ENCODE peak calls at places on chromosomes 11 and 22, in ten cellular contexts. G, A, B, S, V, E, L, W, U and Q are unnamed samples.

GRCh38 chr22:20437253-20438065 is at the start of gene SCARF2:
- DNase-seq in G (peak; percentile 73), A (no peak), B (no peak), S (no peak), V (peak; percentile 85), E (no peak), L (peak; percentile 78), W (no peak), U (no peak), Q (peak; percentile 94)

GRCh38 chr11:83056204-83056603 is 15.5 kb downstream of the RAB30 start:
- DNase-seq in G (no peak), A (no peak), B (no peak), S (no peak), V (no peak), E (no peak), L (no peak), W (no peak), U (no peak), Q (no peak)

GRCh38 chr22:19016081-19016480 is 80.0 kb upstream of the PRODH start:
- DNase-seq in G (no peak), A (no peak), B (no peak), S (no peak), V (no peak), E (no peak), L (no peak), W (no peak), U (no peak), Q (no peak)

GRCh38 chr11:34907934-34908593 is 8.1 kb downstream of the APIP start:
- DNase-seq in G (no peak), A (no peak), B (no peak), S (no peak), V (no peak), E (no peak), L (no peak), W (no peak), U (no peak), Q (no peak)

GRCh38 chr11:112881461-112881860 is 79.8 kb upstream of the NCAM1 start:
- DNase-seq in G (no peak), A (no peak), B (no peak), S (peak; percentile 25), V (peak; percentile 80), E (no peak), L (peak; percentile 42), W (no peak), U (no peak), Q (peak; percentile 94)

GRCh38 chr11:33453225-33453624 is 196.0 kb downstream of the HIPK3 start:
- DNase-seq in G (no peak), A (no peak), B (no peak), S (no peak), V (no peak), E (no peak), L (peak; percentile 42), W (peak; percentile 7), U (no peak), Q (no peak)

GRCh38 chr11:95565692-95566091 is 223.9 kb downstream of the FAM76B start:
- DNase-seq in G (no peak), A (no peak), B (no peak), S (no peak), V (no peak), E (no peak), L (no peak), W (no peak), U (no peak), Q (no peak)

GRCh38 chr22:50218996-50219727 is 18.4 kb downstream of the SELENOO start:
- DNase-seq in G (no peak), A (peak; percentile 77), B (no peak), S (no peak), V (no peak), E (no peak), L (peak; percentile 68), W (peak; percentile 48), U (no peak), Q (peak; percentile 95)

GRCh38 chr22:32307055-32307454 is 50.6 kb upstream of the RFPL3 start:
- DNase-seq in G (no peak), A (no peak), B (no peak), S (no peak), V (no peak), E (no peak), L (no peak), W (no peak), U (no peak), Q (no peak)

GRCh38 chr22:49505337-49506009 is 322.2 kb downstream of the BRD1 start:
- DNase-seq in G (no peak), A (no peak), B (no peak), S (no peak), V (no peak), E (no peak), L (no peak), W (no peak), U (no peak), Q (no peak)

GRCh38 chr22:35154937-35155387 is 89.0 kb downstream of the ISX start:
- DNase-seq in G (peak; percentile 78), A (peak; percentile 58), B (peak; percentile 8), S (peak; percentile 20), V (peak; percentile 72), E (no peak), L (peak; percentile 70), W (peak; percentile 49), U (no peak), Q (peak; percentile 77)

GRCh38 chr11:102010776-102011500 is 36.3 kb upstream of the CFAP300 start:
- DNase-seq in G (peak; percentile 55), A (no peak), B (peak; percentile 38), S (peak; percentile 79), V (peak; percentile 42), E (no peak), L (peak; percentile 95), W (peak; percentile 89), U (no peak), Q (peak; percentile 83)

GRCh38 chr11:58179648-58180047 is 9.2 kb upstream of the OR9Q2 start:
- DNase-seq in G (no peak), A (no peak), B (no peak), S (no peak), V (no peak), E (no peak), L (no peak), W (no peak), U (no peak), Q (no peak)

GRCh38 chr11:76742912-76743311 is 40.2 kb upstream of the TSKU start:
- DNase-seq in G (no peak), A (no peak), B (peak; percentile 37), S (no peak), V (no peak), E (no peak), L (peak; percentile 66), W (no peak), U (no peak), Q (no peak)

GRCh38 chr11:12260731-12261521 is 116.4 kb upstream of the PARVA start:
- DNase-seq in G (no peak), A (no peak), B (no peak), S (no peak), V (no peak), E (no peak), L (no peak), W (no peak), U (no peak), Q (no peak)

GRCh38 chr11:70788247-70789022 is 390.1 kb downstream of the CTTN start:
- DNase-seq in G (no peak), A (no peak), B (peak; percentile 62), S (peak; percentile 93), V (no peak), E (no peak), L (peak; percentile 87), W (peak; percentile 94), U (no peak), Q (no peak)

GRCh38 chr11:95140397-95141030 is 50.9 kb downstream of the ENDOD1 start:
- DNase-seq in G (no peak), A (no peak), B (no peak), S (no peak), V (no peak), E (no peak), L (peak; percentile 78), W (peak; percentile 87), U (no peak), Q (no peak)

GRCh38 chr11:69922015-69922595 is 102.9 kb upstream of the FGF3 start:
- DNase-seq in G (no peak), A (no peak), B (no peak), S (no peak), V (no peak), E (peak; percentile 3), L (no peak), W (no peak), U (no peak), Q (peak; percentile 50)

GRCh38 chr11:9716275-9717039 is 52.6 kb downstream of the SWAP70 start:
- DNase-seq in G (no peak), A (no peak), B (no peak), S (no peak), V (no peak), E (no peak), L (peak; percentile 77), W (peak; percentile 68), U (no peak), Q (no peak)

GRCh38 chr11:21785351-21785750 is 407.5 kb upstream of the ANO5 start:
- DNase-seq in G (no peak), A (no peak), B (no peak), S (no peak), V (no peak), E (no peak), L (no peak), W (no peak), U (no peak), Q (no peak)

GRCh38 chr11:12529793-12530192 is 144.4 kb upstream of the TEAD1 start:
- DNase-seq in G (no peak), A (no peak), B (no peak), S (no peak), V (no peak), E (no peak), L (peak; percentile 54), W (no peak), U (no peak), Q (no peak)